ENCODE peak calls at places on chromosomes 16 and 17, in seven cellular contexts. One of them, this sample, is unnamed.

GRCh38 chr17:57496382-57496781 is 240.1 kb downstream of the MSI2 start:
- DNase-seq in cerebellum: no peak
- DNase-seq in NCI-H345: no peak
- DNase-seq in RWPE1: no peak
- DNase-seq in GOT3: no peak
- DNase-seq in MCF 10A: no peak
- DNase-seq in posterior vena cava: peak
- DNase-seq in this sample: no peak

GRCh38 chr16:81940781-81941560 is 70.3 kb downstream of the SDR42E1 start:
- DNase-seq in NCI-H345: peak
- DNase-seq in GOT3: no peak
- DNase-seq in MCF 10A: peak
- DNase-seq in RWPE1: peak
- DNase-seq in posterior vena cava: no peak
- DNase-seq in cerebellum: peak
- DNase-seq in this sample: peak

GRCh38 chr17:81044764-81045589 is 10.0 kb downstream of the BAIAP2 start:
- DNase-seq in GOT3: no peak
- DNase-seq in cerebellum: peak
- DNase-seq in RWPE1: no peak
- DNase-seq in MCF 10A: peak
- DNase-seq in posterior vena cava: peak
- DNase-seq in NCI-H345: peak
- DNase-seq in this sample: no peak

GRCh38 chr17:82247856-82248671 is 19.2 kb downstream of the SLC16A3 start:
- DNase-seq in NCI-H345: no peak
- DNase-seq in MCF 10A: no peak
- DNase-seq in cerebellum: no peak
- DNase-seq in RWPE1: no peak
- DNase-seq in posterior vena cava: no peak
- DNase-seq in GOT3: no peak
- DNase-seq in this sample: no peak

GRCh38 chr17:65472602-65473001 is 88.8 kb downstream of the AXIN2 start:
- DNase-seq in posterior vena cava: no peak
- DNase-seq in RWPE1: no peak
- DNase-seq in GOT3: no peak
- DNase-seq in NCI-H345: no peak
- DNase-seq in cerebellum: no peak
- DNase-seq in MCF 10A: peak
- DNase-seq in this sample: no peak

GRCh38 chr17:49501496-49501895 is 6.4 kb downstream of the NGFR start:
- DNase-seq in MCF 10A: peak
- DNase-seq in posterior vena cava: no peak
- DNase-seq in cerebellum: peak
- DNase-seq in NCI-H345: no peak
- DNase-seq in RWPE1: peak
- DNase-seq in GOT3: no peak
- DNase-seq in this sample: no peak

GRCh38 chr17:2102931-2103398 is 48.1 kb downstream of the HIC1 start:
- DNase-seq in cerebellum: peak
- DNase-seq in RWPE1: peak
- DNase-seq in posterior vena cava: no peak
- DNase-seq in MCF 10A: peak
- DNase-seq in NCI-H345: no peak
- DNase-seq in GOT3: no peak
- DNase-seq in this sample: no peak

GRCh38 chr16:22264786-22265185 is 32.4 kb upstream of the POLR3E start:
- DNase-seq in NCI-H345: no peak
- DNase-seq in MCF 10A: no peak
- DNase-seq in cerebellum: no peak
- DNase-seq in posterior vena cava: no peak
- DNase-seq in GOT3: no peak
- DNase-seq in RWPE1: no peak
- DNase-seq in this sample: no peak

GRCh38 chr17:6755731-6756184 is at the start of gene XAF1:
- DNase-seq in MCF 10A: no peak
- DNase-seq in RWPE1: peak
- DNase-seq in GOT3: no peak
- DNase-seq in posterior vena cava: no peak
- DNase-seq in cerebellum: no peak
- DNase-seq in NCI-H345: no peak
- DNase-seq in this sample: no peak

GRCh38 chr16:89557230-89557935 is 3.1 kb upstream of the RPL13 start:
- DNase-seq in GOT3: no peak
- DNase-seq in MCF 10A: peak
- DNase-seq in cerebellum: peak
- DNase-seq in RWPE1: no peak
- DNase-seq in posterior vena cava: peak
- DNase-seq in NCI-H345: peak
- DNase-seq in this sample: peak

GRCh38 chr16:85372627-85373372 is 240.3 kb upstream of the GSE1 start:
- DNase-seq in posterior vena cava: peak
- DNase-seq in GOT3: no peak
- DNase-seq in cerebellum: no peak
- DNase-seq in MCF 10A: peak
- DNase-seq in NCI-H345: no peak
- DNase-seq in RWPE1: peak
- DNase-seq in this sample: no peak

GRCh38 chr17:43908111-43908721 is 880 bp upstream of the MPP2 start:
- DNase-seq in NCI-H345: peak
- DNase-seq in MCF 10A: no peak
- DNase-seq in cerebellum: peak
- DNase-seq in posterior vena cava: peak
- DNase-seq in RWPE1: peak
- DNase-seq in GOT3: no peak
- DNase-seq in this sample: peak

GRCh38 chr17:62163847-62164246 is 98.8 kb upstream of the MED13 start:
- DNase-seq in NCI-H345: peak
- DNase-seq in MCF 10A: no peak
- DNase-seq in cerebellum: no peak
- DNase-seq in GOT3: no peak
- DNase-seq in RWPE1: no peak
- DNase-seq in posterior vena cava: no peak
- DNase-seq in this sample: no peak

GRCh38 chr16:3691778-3692177 is 25.5 kb downstream of the TRAP1 start:
- DNase-seq in cerebellum: no peak
- DNase-seq in GOT3: no peak
- DNase-seq in NCI-H345: no peak
- DNase-seq in MCF 10A: no peak
- DNase-seq in posterior vena cava: no peak
- DNase-seq in RWPE1: no peak
- DNase-seq in this sample: no peak

GRCh38 chr16:67301080-67301757 is 21.9 kb downstream of the PLEKHG4 start:
- DNase-seq in NCI-H345: no peak
- DNase-seq in RWPE1: no peak
- DNase-seq in MCF 10A: no peak
- DNase-seq in cerebellum: no peak
- DNase-seq in GOT3: no peak
- DNase-seq in posterior vena cava: peak
- DNase-seq in this sample: no peak

GRCh38 chr17:48818361-48818841 is 1.4 kb upstream of the TTLL6 start:
- DNase-seq in cerebellum: no peak
- DNase-seq in GOT3: no peak
- DNase-seq in posterior vena cava: no peak
- DNase-seq in RWPE1: no peak
- DNase-seq in MCF 10A: no peak
- DNase-seq in NCI-H345: no peak
- DNase-seq in this sample: no peak

GRCh38 chr16:29813644-29814562 is 1.9 kb downstream of the PRRT2 start:
- DNase-seq in RWPE1: no peak
- DNase-seq in MCF 10A: no peak
- DNase-seq in GOT3: no peak
- DNase-seq in NCI-H345: no peak
- DNase-seq in cerebellum: no peak
- DNase-seq in posterior vena cava: no peak
- DNase-seq in this sample: no peak

GRCh38 chr16:67977005-67977404 is 3.3 kb downstream of the DPEP3 start:
- DNase-seq in NCI-H345: no peak
- DNase-seq in cerebellum: no peak
- DNase-seq in GOT3: no peak
- DNase-seq in posterior vena cava: no peak
- DNase-seq in RWPE1: no peak
- DNase-seq in MCF 10A: no peak
- DNase-seq in this sample: no peak

GRCh38 chr17:32636593-32637218 is 149.9 kb downstream of the CDK5R1 start:
- DNase-seq in GOT3: no peak
- DNase-seq in RWPE1: no peak
- DNase-seq in NCI-H345: no peak
- DNase-seq in MCF 10A: no peak
- DNase-seq in cerebellum: no peak
- DNase-seq in posterior vena cava: no peak
- DNase-seq in this sample: no peak